ENCODE peak calls at places on chromosomes 11 and 22, in ten cellular contexts. J is transverse colon, G is HCT116, Z is K562, K is spleen, A is stomach, B is upper lobe of left lung, Y is Panc1, E is HepG2, S is endothelial cell of umbilical vein. I is an unnamed sample. For H3K36me3, the result is how much of the 10 kb centered on the place peaks cover.

GRCh38 chr11:111500481-111500880 is 11.7 kb downstream of the BTG4 start:
- DNase-seq in Y (no peak), A (no peak), S (no peak), G (no peak), J (no peak), K (no peak), E (no peak), Z (no peak), B (no peak), I (no peak)

GRCh38 chr11:64918056-64918455 is 1.0 kb upstream of the ATG2A start:
- DNase-seq in Z (peak), J (no peak), K (no peak), Y (no peak), A (no peak), B (no peak), E (peak), S (peak), G (no peak), I (peak)

GRCh38 chr11:121741954-121742361 is 289.2 kb upstream of the SORL1-AS1 start:
- DNase-seq in K (no peak), Z (no peak), B (no peak), S (no peak), J (peak), G (no peak), Y (no peak), A (no peak), E (no peak), I (no peak)

GRCh38 chr11:77381749-77382693 is 80.5 kb upstream of the GDPD4 start:
- DNase-seq in G (no peak), K (no peak), A (no peak), Y (no peak), S (peak), B (no peak), Z (no peak), E (no peak), J (no peak), I (no peak)

GRCh38 chr11:117319214-117319840 is 3.3 kb upstream of the BACE1 start:
- DNase-seq in Z (no peak), G (no peak), S (peak), K (peak), Y (no peak), B (no peak), J (no peak), A (no peak), E (no peak), I (no peak)

GRCh38 chr11:88320149-88320559 is 17.4 kb downstream of the CTSC start:
- DNase-seq in B (no peak), S (peak), K (no peak), E (no peak), Z (no peak), A (no peak), J (no peak), G (no peak), Y (no peak), I (no peak)

GRCh38 chr11:134821422-134821821 is 409.4 kb upstream of the B3GAT1 start:
- DNase-seq in E (no peak), Z (no peak), K (no peak), S (no peak), G (no peak), A (no peak), Y (no peak), J (no peak), B (no peak), I (no peak)

GRCh38 chr11:72634472-72635095 is 39.6 kb downstream of the PDE2A start:
- DNase-seq in K (peak), Y (no peak), G (no peak), Z (no peak), S (peak), E (no peak), A (no peak), B (no peak), J (no peak), I (no peak)

GRCh38 chr11:118612378-118612777 is 5.0 kb downstream of the PHLDB1 start:
- DNase-seq in A (no peak), Z (no peak), G (no peak), Y (no peak), J (no peak), B (peak), E (no peak), K (peak), S (peak), I (no peak)

GRCh38 chr11:67616431-67617242 is 9.9 kb downstream of the NDUFV1 start:
- DNase-seq in K (no peak), E (no peak), S (no peak), B (no peak), A (no peak), Z (no peak), Y (no peak), J (no peak), G (no peak), I (no peak)

GRCh38 chr11:67615455-67616430 is 9.0 kb downstream of the NDUFV1 start:
- DNase-seq in Y (no peak), S (no peak), J (peak), Z (peak), G (peak), K (peak), A (peak), E (peak), B (peak), I (no peak)

GRCh38 chr11:67613960-67614715 is 7.4 kb downstream of the NDUFV1 start:
- DNase-seq in K (peak), G (peak), B (peak), Y (no peak), J (peak), Z (peak), A (peak), E (no peak), S (peak), I (no peak)

GRCh38 chr11:67613313-67613959 is 6.7 kb downstream of the NDUFV1 start:
- DNase-seq in E (no peak), Y (no peak), B (no peak), Z (no peak), K (peak), G (no peak), J (no peak), A (no peak), S (no peak), I (no peak)

GRCh38 chr11:67614730-67615454 is 8.2 kb downstream of the NDUFV1 start:
- DNase-seq in Y (no peak), B (no peak), A (no peak), K (peak), J (no peak), G (no peak), Z (no peak), E (no peak), S (no peak), I (no peak)
- TF ChIP-seq POLR2AphosphoS5 in Y (no peak), B (no peak), A (no peak), K (no peak), J (no peak), G (no peak), Z (no peak), E (no peak), S (no peak), I (no peak)

GRCh38 chr22:42834177-42834949 is 22.7 kb downstream of the ARFGAP3 start:
- DNase-seq in Z (no peak), K (no peak), Y (no peak), G (no peak), S (no peak), E (no peak), B (no peak), A (no peak), J (no peak), I (no peak)
- H3K36me3 ChIP-seq in Z (under half), K (under half), Y (under half), G (under half), S (under half), E (half or more), B (half or more), A (half or more), J (half or more), I (under half)

GRCh38 chr11:69444381-69445130 is 36.9 kb upstream of the LINC01488 start:
- DNase-seq in K (peak), Y (no peak), B (peak), S (no peak), Z (peak), G (no peak), A (no peak), E (peak), J (peak), I (no peak)
- TF ChIP-seq POLR2AphosphoS5 in K (peak), Y (no peak), B (peak), S (peak), Z (peak), G (no peak), A (no peak), E (no peak), J (peak), I (no peak)

GRCh38 chr11:3008746-3009336 is 16.7 kb upstream of the NAP1L4 start:
- DNase-seq in S (no peak), Y (no peak), E (no peak), A (no peak), J (no peak), B (no peak), Z (no peak), K (no peak), G (no peak), I (no peak)
- H3K36me3 ChIP-seq in S (under half), Y (under half), E (half or more), A (under half), J (under half), B (half or more), Z (half or more), K (half or more), G (under half), I (half or more)

GRCh38 chr11:120326228-120326627 is 1.1 kb downstream of the TLCD5 start:
- DNase-seq in B (no peak), G (no peak), Y (no peak), K (no peak), A (no peak), Z (no peak), S (no peak), E (peak), J (no peak), I (no peak)
- TF ChIP-seq POLR2AphosphoS5 in B (no peak), G (no peak), Y (no peak), K (no peak), A (no peak), Z (no peak), S (no peak), E (no peak), J (no peak), I (no peak)

DNA sequence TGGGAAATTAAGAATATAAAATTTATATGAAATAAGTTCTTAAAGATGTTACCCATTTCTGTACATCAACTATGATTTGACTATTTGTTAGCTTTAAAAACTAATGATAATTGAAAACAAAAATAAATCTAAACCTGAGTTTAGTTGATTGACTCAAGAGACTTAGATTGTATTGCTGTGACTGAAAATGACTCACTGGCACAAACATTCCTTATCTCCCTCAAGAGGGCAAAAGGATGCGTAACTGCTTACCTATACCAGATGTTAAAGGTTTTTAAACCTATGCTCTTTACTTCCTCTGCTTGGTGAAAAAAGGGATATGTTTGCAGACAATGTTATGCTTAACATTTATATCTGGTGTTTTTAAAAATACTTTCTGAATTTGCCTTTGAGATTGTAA is 30.3 kb downstream of the ATM start:
- DNase-seq in E (no peak), G (no peak), K (no peak), B (no peak), S (peak), Y (no peak), A (no peak), J (no peak), Z (no peak), I (no peak)
- H3K36me3 ChIP-seq in E (half or more), G (under half), K (half or more), B (half or more), S (under half), Y (half or more), A (under half), J (half or more), Z (half or more), I (under half)